ENCODE peak calls at places on chromosome 17, in five cellular contexts. F, Z, T, U and J are unnamed samples. For H3K36me3, the result is how much of the 10 kb centered on the place peaks cover.

GRCh38 chr17:76080207-76080933 is 1.4 kb downstream of the ZACN start:
- DNase-seq in T (no peak), U (no peak), Z (no peak), F (no peak), J (no peak)

GRCh38 chr17:30273373-30273772 is 18.4 kb downstream of the BLMH start:
- DNase-seq in Z (no peak), U (no peak), F (no peak), T (no peak), J (no peak)

GRCh38 chr17:28864991-28865849 is 10.4 kb downstream of the ERAL1 start:
- DNase-seq in Z (no peak), F (no peak), T (no peak), U (no peak), J (no peak)

GRCh38 chr17:39096435-39097158 is 54.8 kb downstream of the PLXDC1 start:
- DNase-seq in U (no peak), T (no peak), Z (no peak), F (peak), J (no peak)

GRCh38 chr17:58302919-58303551 is 22.3 kb upstream of the MPO start:
- DNase-seq in T (no peak), F (no peak), U (peak), Z (no peak), J (no peak)

GRCh38 chr17:67376892-67377726 is at the start of gene PITPNC1:
- DNase-seq in U (peak), T (peak), Z (peak), F (peak), J (peak)

GRCh38 chr17:40534431-40535189 is 30.7 kb downstream of the CCR7 start:
- DNase-seq in F (no peak), T (no peak), Z (no peak), U (no peak), J (no peak)

GRCh38 chr17:77692571-77693161 is 265.8 kb upstream of the TNRC6C start:
- DNase-seq in Z (no peak), F (no peak), U (no peak), T (no peak), J (no peak)

GRCh38 chr17:64993867-64994266 is 62.7 kb downstream of the GNA13 start:
- DNase-seq in U (no peak), Z (no peak), T (no peak), F (no peak), J (no peak)

GRCh38 chr17:40884708-40885512 is at the start of gene KRT20:
- DNase-seq in Z (no peak), F (no peak), T (no peak), U (no peak), J (no peak)

GRCh38 chr17:82449883-82450356 is 632 bp downstream of the CYBC1 start:
- DNase-seq in F (no peak), Z (no peak), T (no peak), U (no peak), J (no peak)

GRCh38 chr17:40321502-40322416 is 12.8 kb downstream of the RARA start:
- DNase-seq in U (peak), F (peak), T (no peak), Z (peak), J (no peak)

GRCh38 chr17:61325382-61326073 is 74.1 kb upstream of the TBX2 start:
- DNase-seq in Z (no peak), U (no peak), T (no peak), F (no peak), J (no peak)

GRCh38 chr17:39517224-39517623 is 55.9 kb downstream of the CDK12 start:
- DNase-seq in U (no peak), T (no peak), Z (no peak), F (no peak), J (no peak)

GRCh38 chr17:47872019-47872650 is 21.2 kb upstream of the SP6 start:
- DNase-seq in F (no peak), U (no peak), Z (no peak), T (no peak), J (no peak)

GRCh38 chr17:61452301-61453290 is at the start of gene TBX4:
- DNase-seq in Z (no peak), F (no peak), U (no peak), T (no peak), J (no peak)

GRCh38 chr17:40349477-40350409 is 14.8 kb downstream of the GJD3 start:
- DNase-seq in F (peak), Z (peak), T (no peak), U (no peak), J (no peak)

GRCh38 chr17:74854792-74855191 is 4.9 kb downstream of the GRIN2C start:
- DNase-seq in U (no peak), Z (no peak), F (no peak), T (no peak), J (no peak)

GRCh38 chr17:73369126-73369525 is 57.3 kb upstream of the CDC42EP4 start:
- DNase-seq in U (no peak), F (no peak), Z (no peak), T (no peak), J (no peak)

GRCh38 chr17:29010129-29010528 is 4.3 kb upstream of the SEZ6 start:
- DNase-seq in U (no peak), Z (no peak), F (no peak), T (no peak), J (no peak)

GRCh38 chr17:17729620-17730249 is 48.5 kb downstream of the RAI1 start:
- DNase-seq in Z (no peak), U (no peak), F (no peak), T (no peak), J (no peak)

GRCh38 chr17:66952681-66953638 is 11.5 kb upstream of the CACNG4 start:
- DNase-seq in Z (no peak), T (no peak), U (no peak), F (no peak), J (no peak)

DNA sequence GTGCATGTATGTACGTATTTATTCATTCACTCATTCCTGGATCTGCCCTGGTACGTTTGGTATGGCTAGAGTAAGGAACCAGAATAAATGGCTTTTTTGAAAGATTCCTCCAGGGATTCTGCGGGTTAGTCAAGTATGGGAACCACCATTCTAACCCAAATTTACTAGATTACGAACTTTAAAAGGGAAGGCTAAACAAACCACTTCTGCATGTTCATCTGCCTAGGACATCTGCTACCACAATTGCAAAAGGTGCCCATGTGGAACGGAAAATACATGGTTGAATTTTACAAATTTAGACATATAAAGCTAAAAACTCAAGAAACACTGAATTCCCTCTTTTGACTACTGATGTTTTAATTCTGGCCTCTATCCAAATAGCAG is 22.1 kb downstream of the CYTH1 start:
- DNase-seq in T (no peak), U (no peak), F (no peak), Z (no peak), J (no peak)
- H3K4me3 ChIP-seq in T (no peak), U (no peak), F (no peak), Z (no peak), J (no peak)

DNA sequence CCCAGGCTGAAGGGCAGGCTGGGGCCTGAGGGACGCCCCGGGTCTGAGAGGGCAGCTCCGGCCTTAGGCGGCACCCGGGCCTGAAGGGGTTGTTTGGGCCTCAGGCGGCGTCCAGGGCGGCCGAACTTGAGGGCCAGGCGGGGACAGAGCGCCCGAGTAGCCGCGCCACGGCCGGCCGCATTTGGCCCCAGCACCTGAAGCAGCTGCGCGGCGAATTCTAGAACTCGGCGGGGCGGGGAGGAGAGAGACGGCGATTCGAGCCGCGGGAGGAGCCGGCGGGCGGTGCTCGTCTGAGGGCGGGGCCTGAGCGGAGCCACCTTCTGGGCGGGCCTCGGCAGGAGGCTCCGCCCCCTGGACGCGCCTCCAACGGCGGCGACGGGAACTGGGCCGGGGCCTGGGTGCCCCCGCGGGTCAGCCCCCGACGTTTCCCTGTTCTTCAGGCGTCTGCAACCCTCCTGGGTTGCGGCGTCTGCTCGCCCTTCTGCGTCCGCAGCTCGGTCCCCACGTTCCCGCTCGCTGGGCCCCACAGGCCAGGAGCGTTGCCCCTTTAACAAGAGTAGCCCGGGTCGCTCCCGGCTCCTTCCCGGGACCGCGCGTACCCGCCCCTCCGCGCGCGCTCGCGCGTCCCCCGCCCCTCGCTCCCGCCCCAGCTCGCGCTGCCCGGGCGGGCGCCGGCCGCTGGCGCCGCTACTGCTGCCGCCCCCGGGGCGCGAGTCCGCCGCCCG is at the start of the genes INCA1 and KIF1C:
- DNase-seq in F (peak), Z (peak), U (peak), T (peak), J (peak)
- TF ChIP-seq CTCF in F (peak), Z (no peak), U (peak), T (peak), J (peak)

GRCh38 chr17:1872976-1873375 is 43.2 kb downstream of the RPA1 start:
- DNase-seq in T (no peak), U (no peak), F (no peak), Z (no peak), J (no peak)
- H3K36me3 ChIP-seq in T (under half), U (under half), F (under half), Z (under half), J (under half)

GRCh38 chr17:50196826-50197225 is 4.6 kb downstream of the COL1A1 start:
- DNase-seq in F (no peak), Z (no peak), T (no peak), U (peak), J (no peak)
- H3K4me3 ChIP-seq in F (no peak), Z (no peak), T (no peak), U (no peak), J (peak)

GRCh38 chr17:50015146-50015545 is 20.1 kb upstream of the DLX3 start:
- DNase-seq in U (no peak), Z (no peak), T (no peak), F (no peak), J (no peak)
- TF ChIP-seq CTCF in U (no peak), Z (no peak), T (no peak), F (no peak), J (no peak)

GRCh38 chr17:4014148-4014927 is 50.1 kb upstream of the ATP2A3 start:
- DNase-seq in T (no peak), Z (no peak), U (no peak), F (no peak), J (no peak)
- H3K36me3 ChIP-seq in T (half or more), Z (under half), U (half or more), F (under half), J (under half)

GRCh38 chr17:43846221-43846712 is 709 bp upstream of the CD300LG start:
- DNase-seq in T (peak), F (peak), U (peak), Z (peak), J (no peak)
- H3K4me3 ChIP-seq in T (no peak), F (peak), U (no peak), Z (no peak), J (no peak)

DNA sequence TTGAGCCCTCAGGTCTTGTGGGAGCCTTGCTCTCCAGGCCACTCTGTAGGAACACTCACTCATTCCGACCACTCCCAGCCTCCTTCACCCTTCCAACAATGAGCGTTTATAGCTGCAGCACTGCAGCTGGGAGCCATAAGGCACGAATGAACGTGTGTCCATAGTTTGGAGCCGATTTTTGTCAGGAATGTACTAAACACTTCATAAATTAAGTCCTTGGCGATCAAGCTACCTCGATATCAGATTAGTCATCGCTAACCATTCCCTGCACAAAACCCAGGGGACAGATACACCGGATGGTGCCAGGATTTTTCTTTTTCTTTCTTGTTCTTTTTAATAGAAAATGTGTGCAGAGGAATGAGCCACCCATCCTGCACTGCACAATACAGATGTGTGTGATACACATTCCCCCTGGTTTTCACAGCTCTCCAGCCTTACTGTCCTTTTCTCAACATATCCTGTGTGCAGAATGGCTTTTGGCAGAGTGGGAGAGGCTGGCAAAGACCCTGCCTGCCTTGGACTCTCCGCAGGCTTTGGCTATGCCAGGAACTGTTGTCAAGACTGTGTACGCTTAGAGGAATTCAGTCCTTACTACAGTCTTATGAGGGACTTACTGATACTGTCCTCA is 68.4 kb upstream of the ELAC2 start:
- DNase-seq in T (no peak), U (no peak), Z (no peak), F (no peak), J (peak)
- TF ChIP-seq CTCF in T (no peak), U (no peak), Z (no peak), F (no peak), J (no peak)

DNA sequence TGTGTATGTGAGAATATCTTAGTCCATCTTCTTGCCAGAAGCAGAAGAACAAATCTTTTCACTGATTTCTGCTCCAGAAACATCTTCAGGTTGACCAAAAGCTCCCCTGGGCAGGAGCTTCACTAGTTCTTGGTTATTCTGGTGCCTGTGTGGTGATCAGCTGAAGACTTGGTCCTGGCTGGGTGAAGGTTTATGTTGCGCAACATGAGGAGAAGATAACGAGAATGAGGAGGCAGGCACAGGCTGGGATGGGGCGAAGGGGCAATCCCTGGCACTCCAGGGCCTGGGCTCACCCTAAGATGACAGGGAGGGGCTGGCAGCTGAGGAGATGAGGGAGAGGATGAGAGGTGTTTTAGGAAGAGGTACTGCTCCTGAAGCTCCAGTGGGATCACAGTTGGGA is 232.0 kb downstream of the NTN1 start:
- DNase-seq in T (no peak), Z (no peak), U (no peak), F (no peak), J (no peak)
- H3K36me3 ChIP-seq in T (under half), Z (under half), U (under half), F (under half), J (under half)